ENCODE peak calls at places on chromosome 13, in five cellular contexts. H is COR-L47, C is prostate gland, O is islet precursor cell, P is T-cell. I is an unnamed sample.

GRCh38 chr13:33543089-33543459 is 257.5 kb upstream of the STARD13 start:
- DNase-seq in H (peak), O (no peak), C (no peak), P (no peak), I (no peak)

GRCh38 chr13:100176781-100177389 is 88.0 kb downstream of the PCCA start:
- DNase-seq in C (no peak), H (peak), P (no peak), O (no peak), I (peak)

GRCh38 chr13:95191821-95192220 is 109.4 kb downstream of the ABCC4 start:
- DNase-seq in P (peak), C (peak), O (peak), H (peak), I (peak)

GRCh38 chr13:41065098-41065497 is 3.8 kb downstream of the WBP4 start:
- DNase-seq in O (no peak), C (no peak), H (no peak), P (no peak), I (no peak)

GRCh38 chr13:72160977-72161376 is 294.0 kb upstream of the DACH1 start:
- DNase-seq in P (no peak), H (no peak), C (no peak), O (no peak), I (no peak)

GRCh38 chr13:113972451-113973217 is 1.2 kb downstream of the C13orf46 start:
- DNase-seq in P (no peak), C (no peak), H (no peak), O (no peak), I (no peak)

GRCh38 chr13:104984296-104984818 is 1551.1 kb downstream of the EFNB2 start:
- DNase-seq in C (no peak), H (no peak), P (peak), O (no peak), I (no peak)

GRCh38 chr13:111855786-111856185 is 211.2 kb upstream of the SOX1 start:
- DNase-seq in C (no peak), H (no peak), O (peak), P (no peak), I (no peak)

GRCh38 chr13:32425158-32425557 is 2.8 kb downstream of the N4BP2L1 start:
- DNase-seq in H (no peak), P (no peak), O (no peak), C (no peak), I (no peak)

GRCh38 chr13:20425819-20426219 is 99.8 kb downstream of the CRYL1 start:
- DNase-seq in O (peak), H (no peak), C (no peak), P (no peak), I (no peak)

GRCh38 chr13:110187501-110188161 is 119.3 kb downstream of the COL4A1 start:
- DNase-seq in O (no peak), P (no peak), C (no peak), H (no peak), I (no peak)

GRCh38 chr13:110503037-110503901 is 58.3 kb downstream of the RAB20 start:
- DNase-seq in H (no peak), C (no peak), O (no peak), P (no peak), I (no peak)

GRCh38 chr13:101875717-101876393 is 423.4 kb downstream of the ITGBL1 start:
- DNase-seq in C (peak), P (no peak), O (no peak), H (peak), I (peak)

GRCh38 chr13:22040810-22041364 is 370.0 kb downstream of the FGF9 start:
- DNase-seq in P (no peak), H (no peak), O (peak), C (no peak), I (no peak)

GRCh38 chr13:72199640-72200039 is 332.6 kb upstream of the DACH1 start:
- DNase-seq in C (no peak), H (no peak), P (no peak), O (no peak), I (no peak)